ENCODE peak calls at places on chromosomes 2 and 18, in five cellular contexts. R, O, D, X and J are unnamed samples.

GRCh38 chr2:203164311-203164935 is 74.4 kb upstream of the CYP20A1 start:
- DNase-seq in R (no peak), D (no peak), X (peak), O (no peak), J (no peak)

GRCh38 chr18:58375051-58375450 is 253.8 kb downstream of the ALPK2 start:
- DNase-seq in O (no peak), D (no peak), R (no peak), X (no peak), J (no peak)

GRCh38 chr2:6231166-6231565 is 539.0 kb downstream of the SOX11 start:
- DNase-seq in X (no peak), O (no peak), R (no peak), D (no peak), J (no peak)

GRCh38 chr2:101124684-101125366 is 26.4 kb downstream of the TBC1D8 start:
- DNase-seq in D (no peak), O (no peak), R (no peak), X (peak), J (no peak)

GRCh38 chr2:17257194-17257909 is 260.9 kb downstream of the RAD51AP2 start:
- DNase-seq in R (no peak), D (no peak), O (no peak), X (no peak), J (no peak)

GRCh38 chr2:12714391-12715221 is 2.1 kb upstream of the TRIB2 start:
- DNase-seq in D (no peak), X (peak), O (no peak), R (no peak), J (no peak)

GRCh38 chr2:25222475-25223121 is 54.2 kb upstream of the POMC start:
- DNase-seq in X (no peak), R (no peak), O (no peak), D (no peak), J (no peak)

GRCh38 chr2:85042330-85042729 is 71.4 kb downstream of the KCMF1 start:
- DNase-seq in D (no peak), X (no peak), R (no peak), O (no peak), J (no peak)

GRCh38 chr2:127092951-127093516 is 13.9 kb downstream of the BIN1 start:
- DNase-seq in R (no peak), D (no peak), O (no peak), X (no peak), J (no peak)

GRCh38 chr2:68908392-68908970 is 37.3 kb upstream of the BMP10 start:
- DNase-seq in D (no peak), X (peak), O (no peak), R (peak), J (peak)

GRCh38 chr2:158686166-158686792 is 108.8 kb upstream of the DAPL1 start:
- DNase-seq in D (no peak), O (no peak), R (no peak), X (peak), J (no peak)

GRCh38 chr2:584863-585823 is 92.1 kb downstream of the TMEM18 start:
- DNase-seq in D (no peak), O (no peak), R (no peak), X (no peak), J (peak)

GRCh38 chr2:218257390-218257981 is 3.3 kb upstream of the GPBAR1 start:
- DNase-seq in D (no peak), X (no peak), R (peak), O (no peak), J (peak)

GRCh38 chr2:118618279-118618678 is 229.2 kb downstream of the EN1 start:
- DNase-seq in R (no peak), D (no peak), O (no peak), X (no peak), J (no peak)

GRCh38 chr2:219252900-219253752 is at the start of gene TUBA4B:
- DNase-seq in O (no peak), R (no peak), D (no peak), X (no peak), J (peak)

GRCh38 chr2:119820275-119820674 is 60.6 kb downstream of the PTPN4 start:
- DNase-seq in D (no peak), R (no peak), X (peak), O (peak), J (no peak)

GRCh38 chr18:45760443-45761036 is 36.6 kb downstream of the SLC14A1 start:
- DNase-seq in X (no peak), R (no peak), O (no peak), D (no peak), J (no peak)

GRCh38 chr2:240247241-240247867 is 106.9 kb upstream of the OTOS start:
- DNase-seq in R (no peak), X (peak), O (no peak), D (peak), J (no peak)

DNA sequence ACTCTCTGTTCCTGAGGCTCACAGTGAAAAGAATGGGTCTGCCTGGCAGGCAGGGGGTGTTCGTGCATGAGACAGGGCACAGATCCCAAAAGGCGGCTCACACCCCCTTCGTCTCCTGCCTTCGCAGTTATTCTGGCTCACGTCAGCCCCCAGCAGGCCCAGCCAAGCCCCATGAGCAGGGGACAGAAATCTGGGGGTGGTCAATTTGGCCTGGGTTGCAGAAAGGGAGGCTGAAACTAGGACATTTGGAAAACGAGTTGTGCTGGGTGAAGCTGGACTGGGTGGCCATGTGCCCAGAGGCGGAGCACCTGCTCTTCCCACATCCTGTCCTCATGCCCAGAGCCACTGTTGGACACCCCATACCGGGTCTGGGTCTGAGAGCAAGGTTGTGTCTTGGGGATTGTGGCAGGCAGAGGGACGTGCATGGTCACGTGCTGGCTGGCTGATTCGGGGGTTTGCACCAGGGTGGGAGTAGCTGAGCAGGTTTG is 99.0 kb upstream of the MCFD2 start:
- DNase-seq in O (no peak), X (peak), D (no peak), R (no peak), J (no peak)
- H3K4me3 ChIP-seq in O (no peak), X (no peak), D (no peak), R (no peak), J (no peak)

GRCh38 chr2:199682001-199682400 is 169.0 kb downstream of the FTCDNL1 start:
- DNase-seq in D (no peak), X (no peak), R (no peak), O (no peak), J (no peak)

GRCh38 chr2:199680482-199680881 is 170.5 kb downstream of the FTCDNL1 start:
- DNase-seq in R (no peak), O (no peak), D (no peak), X (no peak), J (no peak)

DNA sequence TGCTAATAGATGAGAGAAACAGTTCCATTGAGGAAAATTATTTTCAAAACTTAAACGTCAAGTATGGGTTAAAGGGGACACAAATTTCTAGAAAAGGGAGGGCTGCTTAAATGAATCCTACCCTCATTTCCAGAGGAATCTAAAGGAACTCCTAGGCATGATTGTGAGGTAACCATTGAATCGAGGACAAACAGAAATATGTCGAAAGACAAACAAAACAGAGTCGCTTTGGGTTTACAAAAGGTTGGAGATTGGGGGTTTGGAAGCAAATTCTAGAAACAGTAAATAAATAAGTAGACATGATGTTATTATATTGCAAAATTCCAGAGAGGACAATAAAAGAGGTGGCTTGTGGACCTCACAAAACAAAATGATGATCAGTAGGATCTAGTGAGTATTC is 173.1 kb downstream of the FTCDNL1 start:
- DNase-seq in D (no peak), O (no peak), R (no peak), X (no peak), J (no peak)
- H3K4me3 ChIP-seq in D (no peak), O (no peak), R (no peak), X (no peak), J (no peak)

GRCh38 chr2:67135201-67135600 is 261.9 kb upstream of the ETAA1 start:
- DNase-seq in D (no peak), O (no peak), R (no peak), X (no peak), J (no peak)

GRCh38 chr2:67142741-67143140 is 254.4 kb upstream of the ETAA1 start:
- DNase-seq in X (no peak), O (no peak), R (no peak), D (no peak), J (no peak)

GRCh38 chr2:67137699-67138098 is 259.4 kb upstream of the ETAA1 start:
- DNase-seq in O (no peak), X (no peak), D (no peak), R (no peak), J (no peak)
- H3K4me3 ChIP-seq in O (no peak), X (no peak), D (no peak), R (no peak), J (no peak)

GRCh38 chr2:177165731-177166711 is 46.6 kb upstream of the HNRNPA3 start:
- DNase-seq in D (no peak), R (peak), X (peak), O (no peak), J (peak)
- H3K4me3 ChIP-seq in D (peak), R (peak), X (peak), O (no peak), J (no peak)

DNA sequence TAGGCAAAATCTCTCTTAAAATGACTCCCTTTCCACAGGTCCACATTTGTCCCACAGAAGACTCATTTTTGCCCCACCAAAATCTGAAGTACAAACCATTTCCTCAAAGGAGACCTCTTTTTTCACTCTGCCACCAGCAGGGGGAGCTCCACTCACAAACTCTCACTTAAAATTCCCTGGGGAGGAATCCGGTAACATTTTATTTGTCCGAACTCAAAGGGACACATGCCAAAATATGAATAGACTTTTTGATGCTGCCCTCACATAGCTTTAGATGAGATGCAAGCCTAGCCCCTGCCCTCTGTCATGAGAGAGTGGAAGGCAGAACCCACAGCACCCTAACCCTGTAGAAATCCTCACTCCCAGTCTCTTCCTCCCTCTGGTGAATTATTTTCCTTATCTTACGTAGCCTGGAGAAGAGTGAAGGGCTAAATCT is 57.1 kb downstream of the RMDN2 start:
- DNase-seq in D (no peak), R (peak), X (peak), O (no peak), J (peak)
- H3K4me3 ChIP-seq in D (no peak), R (no peak), X (no peak), O (peak), J (no peak)

GRCh38 chr2:215530191-215530968 is 94.5 kb upstream of the FN1 start:
- DNase-seq in X (peak), R (no peak), O (no peak), D (no peak), J (no peak)

GRCh38 chr2:215529271-215529670 is 93.4 kb upstream of the FN1 start:
- DNase-seq in O (no peak), D (no peak), R (no peak), X (peak), J (no peak)

GRCh38 chr2:215527738-215528137 is 91.9 kb upstream of the FN1 start:
- DNase-seq in R (no peak), O (peak), X (peak), D (no peak), J (no peak)

GRCh38 chr2:215531284-215531683 is 95.4 kb upstream of the FN1 start:
- DNase-seq in R (no peak), X (peak), O (no peak), D (no peak), J (no peak)

GRCh38 chr2:215528555-215528954 is 92.7 kb upstream of the FN1 start:
- DNase-seq in D (no peak), R (no peak), X (peak), O (peak), J (no peak)
- H3K4me3 ChIP-seq in D (no peak), R (no peak), X (no peak), O (no peak), J (no peak)

DNA sequence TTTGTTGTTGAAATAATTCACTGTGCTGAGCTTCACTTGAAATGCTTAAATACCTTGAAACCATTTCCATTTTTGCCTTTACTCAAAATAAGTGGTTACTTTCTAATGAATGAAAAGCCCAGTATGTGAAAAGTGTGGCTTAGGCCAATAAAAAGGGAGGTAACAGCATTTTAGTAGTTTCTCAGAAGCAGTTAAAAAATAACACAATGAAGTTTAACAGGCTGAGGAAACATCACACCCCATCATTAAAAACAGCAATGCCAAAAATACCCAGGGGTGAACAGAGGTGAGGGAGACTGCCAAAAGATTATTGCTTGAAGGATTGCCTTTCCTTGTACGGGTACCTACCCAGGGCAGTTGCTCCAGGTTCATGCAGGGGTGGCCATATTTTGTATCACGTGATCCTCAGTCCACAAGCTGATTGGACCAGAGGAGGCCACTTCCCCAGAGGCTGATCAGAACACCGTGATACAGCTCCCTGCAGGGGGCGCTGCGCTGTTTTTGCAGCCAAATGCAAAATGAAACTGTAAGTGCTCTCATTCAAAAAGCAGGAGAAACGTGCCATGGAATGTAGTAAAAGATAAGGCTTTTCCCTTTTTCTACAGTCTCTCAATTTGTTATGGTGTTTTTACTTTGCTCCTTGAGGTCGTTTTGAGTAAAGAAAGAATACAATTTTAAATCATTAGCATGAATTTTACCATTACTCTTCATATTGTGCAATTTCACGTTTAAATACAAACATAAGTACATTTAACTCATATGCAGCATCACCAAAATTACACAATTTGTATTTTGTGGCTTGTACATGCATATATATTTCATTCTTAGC is 70.2 kb upstream of the SH3BP4 start:
- DNase-seq in D (no peak), R (peak), O (no peak), X (peak), J (peak)
- H3K4me3 ChIP-seq in D (no peak), R (no peak), O (no peak), X (no peak), J (no peak)

GRCh38 chr2:30164131-30164925 is 17.5 kb downstream of the YPEL5 start:
- DNase-seq in R (no peak), D (no peak), O (no peak), X (peak), J (no peak)
- H3K4me3 ChIP-seq in R (no peak), D (no peak), O (no peak), X (no peak), J (no peak)

DNA sequence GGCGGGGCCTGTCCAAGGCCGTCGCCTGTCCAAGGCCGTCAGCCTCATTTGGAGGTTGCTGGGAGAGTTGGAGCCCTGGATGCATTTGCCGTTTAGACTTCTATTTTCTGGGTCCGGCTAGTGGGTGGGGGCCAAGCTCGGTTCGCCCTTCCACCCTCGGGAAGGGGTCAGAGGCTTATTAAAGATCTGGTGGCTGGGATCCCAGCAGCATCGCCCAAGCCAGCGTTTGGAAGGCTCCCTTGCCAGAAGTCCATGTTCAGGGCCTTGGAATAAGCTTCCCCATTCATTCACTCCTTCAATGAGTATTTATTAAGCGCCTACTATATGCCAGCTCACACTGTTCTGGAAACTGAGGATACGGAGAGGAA is 516 bp upstream of the DOCK10 start:
- DNase-seq in X (no peak), R (no peak), O (no peak), D (no peak), J (no peak)
- H3K4me3 ChIP-seq in X (peak), R (peak), O (peak), D (peak), J (peak)

GRCh38 chr18:31246460-31246859 is 71.5 kb upstream of the DSG1 start:
- DNase-seq in R (no peak), X (no peak), D (no peak), O (no peak), J (peak)

GRCh38 chr18:31245820-31246219 is 72.1 kb upstream of the DSG1 start:
- DNase-seq in O (no peak), R (no peak), X (no peak), D (no peak), J (no peak)

GRCh38 chr18:31243740-31244512 is 74.0 kb upstream of the DSG1 start:
- DNase-seq in O (no peak), X (no peak), R (no peak), D (no peak), J (no peak)

GRCh38 chr18:31247574-31248199 is 70.3 kb upstream of the DSG1 start:
- DNase-seq in D (no peak), O (no peak), R (no peak), X (no peak), J (peak)

GRCh38 chr18:31244737-31245432 is 73.1 kb upstream of the DSG1 start:
- DNase-seq in R (no peak), X (no peak), D (no peak), O (no peak), J (no peak)
- H3K4me3 ChIP-seq in R (no peak), X (no peak), D (no peak), O (no peak), J (no peak)